ENCODE peak calls at places on chromosomes 7 and 10, in ten cellular contexts. F is RWPE2; T is CD4-positive, alpha-beta T cell; J is GM23338; Y is nephron progenitor cell; R is GM06990; M is fibroblast of pulmonary artery; G is IMR-90; U is bronchial epithelial cell; E is Calu3. N is an unnamed sample.

GRCh38 chr10:44153901-44154670 is 230.8 kb downstream of the CXCL12 start:
- DNase-seq in M (no peak), E (no peak), G (no peak), U (no peak), F (no peak), T (no peak), R (no peak), J (no peak), Y (no peak), N (no peak)

GRCh38 chr10:48480397-48481374 is 124.2 kb downstream of the ARHGAP22 start:
- DNase-seq in T (no peak), Y (no peak), J (no peak), F (no peak), E (no peak), R (no peak), G (no peak), U (no peak), M (no peak), N (peak; percentile 7)

GRCh38 chr10:24442234-24442633 is 233.3 kb downstream of the KIAA1217 start:
- DNase-seq in M (no peak), Y (no peak), E (no peak), U (no peak), T (no peak), J (no peak), F (no peak), R (no peak), G (no peak), N (no peak)

GRCh38 chr10:129637841-129638240 is 170.8 kb downstream of the MGMT start:
- DNase-seq in F (no peak), Y (no peak), U (no peak), J (no peak), M (no peak), G (no peak), T (no peak), R (no peak), E (no peak), N (no peak)

GRCh38 chr7:30224511-30225031 is 59.8 kb upstream of the ZNRF2 start:
- DNase-seq in J (no peak), R (peak; percentile 41), Y (no peak), T (no peak), U (peak; percentile 92), M (peak; percentile 53), G (peak; percentile 30), E (no peak), F (no peak), N (no peak)

GRCh38 chr10:92377962-92378361 is 87.0 kb downstream of the MARCHF5 start:
- DNase-seq in Y (no peak), G (no peak), R (no peak), T (no peak), M (no peak), F (no peak), J (no peak), E (no peak), U (no peak), N (no peak)

GRCh38 chr10:103665439-103665838 is 171.9 kb downstream of the NEURL1 start:
- DNase-seq in G (no peak), Y (no peak), J (no peak), F (no peak), U (no peak), R (no peak), E (no peak), T (no peak), M (no peak), N (no peak)

GRCh38 chr10:73873163-73873842 is 1.1 kb downstream of the CAMK2G start:
- DNase-seq in E (no peak), U (no peak), M (no peak), Y (no peak), G (no peak), F (no peak), J (peak; percentile 57), R (no peak), T (no peak), N (no peak)

GRCh38 chr10:100100651-100101525 is 19.2 kb upstream of the CPN1 start:
- DNase-seq in R (no peak), E (no peak), U (peak; percentile 64), Y (no peak), T (no peak), M (peak; percentile 32), G (peak; percentile 42), F (no peak), J (peak; percentile 59), N (no peak)

GRCh38 chr7:150451097-150451793 is 815 bp downstream of the GIMAP8 start:
- DNase-seq in Y (peak; percentile 50), E (no peak), M (no peak), T (peak; percentile 60), J (no peak), R (peak; percentile 82), G (no peak), U (no peak), F (no peak), N (peak; percentile 45)

GRCh38 chr10:45379303-45379726 is 5.3 kb downstream of the ALOX5 start:
- DNase-seq in M (no peak), J (no peak), G (no peak), U (no peak), R (no peak), E (no peak), Y (no peak), T (no peak), F (no peak), N (no peak)

GRCh38 chr10:71965623-71966022 is 1.4 kb downstream of the CHST3 start:
- DNase-seq in U (no peak), Y (no peak), T (no peak), G (no peak), R (no peak), J (no peak), E (no peak), F (no peak), M (no peak), N (no peak)

DNA sequence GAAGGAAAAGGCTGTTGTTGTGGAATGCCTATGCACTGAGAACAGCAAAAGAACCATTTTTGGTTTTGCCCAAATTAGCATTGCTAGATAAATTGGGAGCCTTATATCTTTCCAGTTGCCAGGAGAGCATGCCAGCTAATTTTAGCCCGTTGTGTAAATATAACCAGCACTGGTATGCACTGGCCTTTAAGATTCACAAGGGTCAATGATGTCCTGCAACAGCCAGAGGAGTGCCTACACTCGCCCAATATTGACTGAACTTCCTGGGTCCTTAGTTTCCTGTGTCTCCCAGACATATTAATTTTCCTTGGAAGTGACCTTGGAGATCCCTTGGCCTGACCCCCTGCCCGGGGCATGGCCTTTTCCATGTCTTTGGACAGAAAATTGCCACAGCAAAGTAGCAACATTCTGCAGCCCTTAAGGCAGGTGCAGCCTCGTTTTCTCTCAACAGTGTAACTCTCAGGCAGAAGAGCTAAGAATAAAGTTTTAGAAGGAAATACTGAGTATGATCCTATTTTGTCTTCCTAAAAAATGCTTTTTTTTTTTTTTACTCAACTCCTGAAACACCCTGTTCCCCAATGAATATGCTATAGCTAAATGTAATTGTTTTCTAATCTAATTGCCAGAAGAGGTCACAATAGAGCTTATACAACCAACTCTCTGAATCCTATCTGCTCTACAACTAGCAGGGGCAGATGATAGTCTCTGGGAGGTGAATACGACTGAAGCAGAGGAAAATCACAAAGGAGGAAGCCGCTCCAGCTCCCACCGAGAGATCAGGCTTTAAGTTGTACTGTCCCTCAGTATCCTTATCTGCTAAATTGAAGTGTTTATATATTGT is 131.9 kb upstream of the PCGF5 start:
- DNase-seq in R (peak; percentile 10), F (no peak), G (peak; percentile 15), M (peak; percentile 24), T (no peak), U (peak; percentile 22), J (peak; percentile 23), E (no peak), Y (no peak), N (no peak)
- TF ChIP-seq CTCF in R (peak; percentile 28), F (peak; percentile 34), G (peak; percentile 29), M (peak; percentile 17), T (peak; percentile 49), U (no peak), J (no peak), E (no peak), Y (no peak), N (peak; percentile 14)

GRCh38 chr7:95919574-95919973 is 147.2 kb downstream of the DYNC1I1 start:
- DNase-seq in F (no peak), Y (no peak), G (no peak), R (no peak), J (no peak), M (no peak), T (no peak), U (no peak), E (no peak), N (no peak)
- TF ChIP-seq CTCF in F (no peak), Y (no peak), G (no peak), R (no peak), J (no peak), M (peak; percentile 18), T (no peak), U (no peak), E (no peak), N (no peak)

GRCh38 chr7:92781117-92781720 is 55.2 kb downstream of the CDK6 start:
- DNase-seq in M (peak; percentile 77), J (no peak), G (no peak), Y (no peak), U (no peak), F (no peak), E (no peak), T (no peak), R (no peak), N (no peak)

GRCh38 chr7:92782855-92783254 is 53.5 kb downstream of the CDK6 start:
- DNase-seq in M (no peak), F (no peak), R (no peak), U (no peak), T (no peak), J (peak; percentile 19), G (no peak), E (no peak), Y (no peak), N (no peak)

GRCh38 chr7:92782236-92782635 is 54.1 kb downstream of the CDK6 start:
- DNase-seq in Y (no peak), J (no peak), M (no peak), G (no peak), T (no peak), E (no peak), U (no peak), R (no peak), F (no peak), N (no peak)

GRCh38 chr7:92777993-92778392 is 58.4 kb downstream of the CDK6 start:
- DNase-seq in M (no peak), U (no peak), G (no peak), J (no peak), E (no peak), R (no peak), Y (no peak), T (no peak), F (no peak), N (no peak)

DNA sequence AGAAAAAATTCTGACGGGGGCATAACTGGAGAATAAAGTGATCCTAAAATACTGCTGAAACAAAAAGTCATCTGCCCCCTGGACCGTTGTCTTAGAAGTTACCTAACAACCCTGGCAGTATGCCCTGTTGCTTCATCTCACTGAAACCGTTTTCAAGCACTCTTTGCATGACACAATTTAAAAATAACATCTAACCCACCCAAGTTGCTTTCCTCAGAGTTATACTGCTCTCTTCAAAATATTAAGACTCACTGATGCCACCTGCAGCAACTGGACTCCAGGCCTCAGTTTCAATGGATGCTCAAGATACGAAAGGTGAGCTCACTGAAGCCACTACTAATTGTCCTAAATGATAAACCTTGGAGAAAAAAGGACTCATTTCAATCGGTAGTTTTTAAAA is 57.4 kb downstream of the CDK6 start:
- DNase-seq in M (peak; percentile 94), U (no peak), G (peak; percentile 85), Y (no peak), E (no peak), F (no peak), R (peak; percentile 30), T (no peak), J (no peak), N (no peak)
- TF ChIP-seq CTCF in M (peak; percentile 8), U (no peak), G (peak; percentile 3), Y (no peak), E (no peak), F (no peak), R (peak; percentile 8), T (no peak), J (no peak), N (no peak)

GRCh38 chr10:416091-416515 is 273.4 kb downstream of the DIP2C start:
- DNase-seq in E (no peak), R (no peak), J (peak; percentile 53), M (no peak), Y (no peak), G (no peak), T (no peak), F (no peak), U (no peak), N (no peak)
- TF ChIP-seq CTCF in E (no peak), R (peak; percentile 7), J (peak; percentile 82), M (no peak), Y (no peak), G (no peak), T (no peak), F (no peak), U (no peak), N (no peak)

N was measured in natural killer cell.